ENCODE peak calls at places on chromosomes 7 and 10, in five cellular contexts. W is left ventricle myocardium inferior, U is fibroblast of lung, K is adrenal gland, V is psoas muscle. M is an unnamed sample.
A peak's percentile ranks its signal among the peaks of the same experiment; 100 is the strongest.

GRCh38 chr10:75651452-75651851 is 220.0 kb downstream of the LRMDA start:
- DNase-seq in W (no peak), V (no peak), U (peak; percentile 29), K (no peak), M (no peak)

GRCh38 chr7:117901089-117901797 is 28.0 kb upstream of the CTTNBP2 start:
- DNase-seq in U (no peak), V (no peak), K (no peak), W (no peak), M (no peak)

GRCh38 chr10:91188889-91189288 is 31.6 kb upstream of the PCGF5 start:
- DNase-seq in U (no peak), V (no peak), W (no peak), K (no peak), M (no peak)

GRCh38 chr7:25906760-25907159 is 245.2 kb upstream of the NFE2L3 start:
- DNase-seq in V (no peak), K (no peak), U (no peak), W (no peak), M (no peak)

GRCh38 chr10:108352771-108353170 is 1188.3 kb upstream of the SORCS1 start:
- DNase-seq in W (no peak), K (no peak), V (no peak), U (no peak), M (no peak)

GRCh38 chr10:121961456-121961855 is 13.6 kb downstream of the NSMCE4A start:
- DNase-seq in U (no peak), V (no peak), K (no peak), W (no peak), M (no peak)

GRCh38 chr7:138843632-138844580 is 45.9 kb upstream of the ATP6V0A4 start:
- DNase-seq in V (no peak), U (no peak), K (no peak), W (no peak), M (no peak)

GRCh38 chr7:101567231-101567630 is 61.9 kb downstream of the MYL10 start:
- DNase-seq in K (peak; percentile 10), U (no peak), V (no peak), W (no peak), M (no peak)

GRCh38 chr7:4613855-4614548 is 68.1 kb upstream of the FOXK1 start:
- DNase-seq in K (no peak), W (no peak), U (peak; percentile 87), V (peak; percentile 37), M (no peak)

DNA sequence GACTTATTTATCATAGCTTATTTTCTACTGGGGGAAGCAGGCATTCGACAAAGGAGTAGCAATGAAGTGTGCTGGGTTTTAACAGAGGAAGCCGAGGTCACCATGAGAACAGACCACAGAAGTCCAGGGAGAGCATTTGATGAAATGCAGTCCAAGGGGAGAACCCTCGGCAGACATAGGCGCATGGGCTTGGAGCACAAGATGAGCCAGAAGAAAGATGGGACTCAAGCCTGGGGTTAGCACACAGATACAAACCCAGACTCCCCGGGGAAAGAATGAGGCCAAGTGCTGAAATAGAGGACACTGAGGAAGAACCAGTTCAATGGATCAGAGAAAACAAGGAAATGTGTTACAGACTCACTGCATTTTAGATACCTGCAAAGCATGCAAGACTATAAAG is 209.5 kb downstream of the FAM107B start:
- DNase-seq in V (peak; percentile 39), U (no peak), W (no peak), K (no peak), M (no peak)
- H3K27ac ChIP-seq in V (no peak overlapping the region), U (no peak overlapping the region), W (no peak overlapping the region), K (no peak overlapping the region), M (peak overlapping the region; percentile 82)

GRCh38 chr10:3239066-3239919 is 66.7 kb upstream of the PITRM1 start:
- DNase-seq in U (peak; percentile 85), V (peak; percentile 72), K (peak; percentile 77), W (peak; percentile 72), M (peak; percentile 56)
- TF ChIP-seq CTCF in U (peak; percentile 93), V (peak; percentile 93), K (peak; percentile 86), W (peak; percentile 95), M (peak; percentile 94)

DNA sequence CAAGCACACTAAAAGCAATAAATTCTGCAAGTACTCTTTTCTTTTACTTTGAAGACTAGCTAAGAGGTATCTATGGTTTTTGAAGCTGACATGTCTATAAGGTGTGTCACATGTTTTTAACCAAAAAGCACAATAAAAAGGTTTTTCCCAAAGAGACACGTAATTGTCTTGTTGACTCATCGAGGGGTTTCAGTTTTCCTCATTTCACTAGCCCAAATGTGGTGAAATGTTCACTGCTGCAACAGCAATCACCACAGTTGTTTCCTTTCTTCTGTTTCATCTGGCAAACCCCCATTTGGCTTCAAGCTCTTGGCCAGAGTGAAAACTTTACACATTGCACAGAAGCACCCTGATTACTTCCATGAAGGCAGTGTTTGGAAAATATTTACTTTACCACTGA is 3.8 kb upstream of the HOXA4 start:
- DNase-seq in W (no peak), U (peak; percentile 98), K (peak; percentile 23), V (no peak), M (no peak)
- H3K27me3 ChIP-seq in W (peaks cover 100% of the 10 kb centered on the region), U (no peaks in the 10 kb centered on the region), K (no peaks in the 10 kb centered on the region), V (no peaks in the 10 kb centered on the region), M (peaks cover 56% of the 10 kb centered on the region)

GRCh38 chr10:50855015-50855414 is 30.4 kb downstream of the A1CF start:
- DNase-seq in W (no peak), U (no peak), K (no peak), V (no peak), M (no peak)

GRCh38 chr10:50850576-50851340 is 34.7 kb downstream of the A1CF start:
- DNase-seq in K (no peak), W (no peak), V (no peak), U (peak; percentile 8), M (no peak)

GRCh38 chr10:50851884-50852671 is 33.3 kb downstream of the A1CF start:
- DNase-seq in V (no peak), W (no peak), K (no peak), U (no peak), M (no peak)

GRCh38 chr10:50855461-50855860 is 30.0 kb downstream of the A1CF start:
- DNase-seq in K (no peak), V (no peak), U (no peak), W (no peak), M (no peak)

DNA sequence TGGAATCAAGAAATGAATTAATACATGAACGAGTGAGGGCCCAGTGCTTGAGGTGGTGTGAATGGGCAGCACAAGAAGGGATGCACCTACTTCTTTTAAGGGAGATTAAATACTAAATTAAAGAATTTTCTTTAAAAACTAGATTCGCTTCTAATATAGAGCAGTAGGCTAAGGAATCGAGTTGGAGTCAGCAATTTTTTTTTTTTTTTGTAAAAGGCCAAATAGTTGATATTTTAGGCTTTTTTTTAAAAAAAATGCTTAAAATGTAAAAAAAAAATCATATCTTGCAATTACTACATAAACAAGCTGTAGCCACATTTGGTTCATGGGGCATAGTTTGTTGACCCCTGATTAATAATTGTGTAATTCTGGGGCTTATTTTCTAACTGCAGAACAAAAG is 31.9 kb downstream of the A1CF start:
- DNase-seq in V (no peak), K (no peak), W (no peak), U (no peak), M (no peak)
- H3K27ac ChIP-seq in V (no peak overlapping the region), K (no peak overlapping the region), W (no peak overlapping the region), U (no peak overlapping the region), M (no peak overlapping the region)

GRCh38 chr10:92291921-92292860 is 1.2 kb downstream of the MARCHF5 start:
- DNase-seq in U (peak; percentile 60), V (peak; percentile 57), K (peak; percentile 68), W (peak; percentile 50), M (peak; percentile 12)

GRCh38 chr10:92291610-92291859 is 568 bp downstream of the MARCHF5 start:
- DNase-seq in U (no peak), W (no peak), V (no peak), K (peak; percentile 43), M (no peak)

GRCh38 chr10:92290076-92290836 is 622 bp downstream of the CPEB3 start:
- DNase-seq in U (peak; percentile 43), W (peak; percentile 31), K (peak; percentile 54), V (peak; percentile 29), M (peak; percentile 5)

DNA sequence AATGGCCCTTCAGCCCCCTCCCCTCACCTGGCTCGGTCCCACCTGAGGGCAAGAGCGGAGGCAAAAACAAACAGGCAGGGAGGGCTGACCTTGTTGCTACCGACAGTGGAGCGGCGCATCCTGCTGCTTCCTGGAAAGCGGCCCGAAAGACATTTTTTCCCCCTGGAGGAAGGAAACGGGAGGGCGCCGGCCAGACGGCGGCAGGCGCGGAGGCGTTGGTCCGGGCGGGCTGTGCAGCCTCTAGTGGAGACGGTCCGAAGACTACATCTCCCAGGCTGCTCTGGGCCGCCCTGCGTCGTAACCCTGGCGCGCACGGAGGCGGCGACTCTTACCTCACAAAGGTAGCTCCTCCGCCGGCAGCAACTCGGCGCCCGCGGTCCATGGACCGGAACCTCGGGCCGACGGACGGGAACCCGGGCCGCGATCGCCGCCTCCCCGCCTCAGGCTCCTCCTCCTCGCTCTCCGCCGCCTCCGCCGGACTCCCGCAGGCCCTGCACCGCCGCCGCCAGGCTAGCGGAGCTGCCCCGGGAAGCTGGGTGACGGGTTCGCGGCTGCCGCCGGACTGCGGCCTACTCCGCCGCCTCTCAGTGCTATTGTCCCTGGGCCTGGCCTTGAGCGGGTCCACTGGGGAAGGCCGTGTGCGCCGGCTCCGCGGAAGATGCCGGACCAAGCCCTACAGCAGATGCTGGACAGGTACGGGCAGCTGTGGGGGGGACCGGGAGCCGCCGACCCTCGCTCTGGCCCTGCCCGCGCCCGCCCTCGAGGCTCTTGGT is at the start of the genes CPEB3 and MARCHF5:
- DNase-seq in V (peak; percentile 96), W (peak; percentile 97), K (peak; percentile 98), U (peak; percentile 95), M (peak; percentile 84)
- TF ChIP-seq CTCF in V (peak; percentile 78), W (peak; percentile 79), K (peak; percentile 78), U (peak; percentile 66), M (peak; percentile 44)

GRCh38 chr10:117165557-117166419 is 27.7 kb upstream of the VAX1 start:
- DNase-seq in U (peak; percentile 30), W (no peak), V (peak; percentile 30), K (peak; percentile 35), M (no peak)

GRCh38 chr10:117163954-117164292 is 25.9 kb upstream of the VAX1 start:
- DNase-seq in K (no peak), U (no peak), V (no peak), W (no peak), M (no peak)

GRCh38 chr10:117166420-117167345 is 28.6 kb upstream of the VAX1 start:
- DNase-seq in V (no peak), W (no peak), U (no peak), K (no peak), M (no peak)

GRCh38 chr10:117163061-117163953 is 25.2 kb upstream of the VAX1 start:
- DNase-seq in U (no peak), W (no peak), V (no peak), K (no peak), M (no peak)

DNA sequence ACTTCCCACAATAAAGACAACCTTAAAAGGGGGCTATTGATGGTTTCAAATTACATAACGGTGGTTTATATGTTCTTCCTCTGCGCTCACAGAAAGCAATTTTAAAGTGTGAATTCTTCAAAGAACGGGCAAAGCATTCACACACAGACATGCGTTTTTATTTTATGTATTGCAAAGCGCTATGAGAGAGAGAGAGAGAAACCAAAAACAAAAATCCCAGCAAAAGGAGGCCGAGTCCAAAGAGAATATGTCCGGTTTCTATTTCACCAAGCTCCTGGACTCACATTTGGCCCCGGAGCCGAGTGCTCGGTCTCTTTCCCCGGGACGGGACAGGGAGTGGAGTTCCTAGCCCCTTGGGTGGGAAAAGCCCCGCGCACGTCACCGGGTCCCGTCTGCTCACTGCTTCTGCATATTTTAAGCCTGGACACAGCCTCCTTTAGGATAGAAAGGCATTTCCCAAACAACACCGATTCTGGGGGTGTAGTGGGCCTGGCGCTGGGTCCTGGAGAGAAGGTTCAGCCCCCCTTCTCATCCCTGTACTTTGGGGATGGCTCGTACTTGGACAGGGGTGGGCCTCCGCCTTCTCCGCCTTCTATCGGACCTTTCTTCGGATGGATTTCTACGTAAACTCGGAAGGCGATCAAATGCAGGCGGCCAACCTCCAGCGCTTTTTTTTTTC is 26.9 kb upstream of the VAX1 start:
- DNase-seq in U (no peak), W (no peak), K (no peak), V (no peak), M (no peak)
- H3K27me3 ChIP-seq in U (peaks cover 56% of the 10 kb centered on the region), W (peaks cover 100% of the 10 kb centered on the region), K (peaks cover 99% of the 10 kb centered on the region), V (peaks cover 43% of the 10 kb centered on the region), M (peaks cover 95% of the 10 kb centered on the region)

M was measured in CD4-positive, alpha-beta T cell.